ENCODE peak calls at places on chromosome 20, in four cellular contexts. T, V, Z and K are unnamed samples.

GRCh38 chr20:62769346-62770071 is 26.8 kb upstream of the MRGBP start:
- DNase-seq in T (no peak), Z (no peak), V (no peak), K (no peak)

GRCh38 chr20:34215711-34216381 is 25.4 kb upstream of the ASIP start:
- DNase-seq in Z (peak; percentile 25), T (no peak), V (peak; percentile 83), K (peak; percentile 70)

GRCh38 chr20:23245553-23246128 is 105.0 kb upstream of the NXT1 start:
- DNase-seq in Z (peak; percentile 69), V (peak; percentile 71), T (peak; percentile 48), K (peak; percentile 82)

GRCh38 chr20:19120569-19120968 is 91.9 kb upstream of the SLC24A3 start:
- DNase-seq in T (no peak), V (no peak), Z (no peak), K (no peak)

GRCh38 chr20:5772704-5773103 is 22.5 kb downstream of the SHLD1 start:
- DNase-seq in Z (no peak), T (no peak), V (no peak), K (no peak)

GRCh38 chr20:41249781-41250281 is 67.7 kb downstream of the ZHX3 start:
- DNase-seq in T (no peak), Z (no peak), V (peak; percentile 58), K (no peak)

GRCh38 chr20:34547844-34548613 is 10.5 kb upstream of the MAP1LC3A start:
- DNase-seq in T (no peak), V (no peak), Z (no peak), K (no peak)

GRCh38 chr20:61588356-61589054 is 336.4 kb downstream of the CDH4 start:
- DNase-seq in V (no peak), Z (no peak), T (no peak), K (no peak)

GRCh38 chr20:47315339-47315662 is 41.2 kb downstream of the ZMYND8 start:
- DNase-seq in V (no peak), Z (no peak), T (no peak), K (no peak)

GRCh38 chr20:38452880-38453624 is 17.9 kb upstream of the SNHG17 start:
- DNase-seq in T (no peak), Z (no peak), V (peak; percentile 93), K (no peak)

GRCh38 chr20:47480239-47480638 is 21.4 kb upstream of the NCOA3 start:
- DNase-seq in V (no peak), Z (no peak), T (no peak), K (no peak)

GRCh38 chr20:47781631-47782030 is 3.6 kb downstream of the SULF2 start:
- DNase-seq in V (no peak), T (no peak), Z (no peak), K (no peak)

GRCh38 chr20:14924433-14924832 is 587.0 kb upstream of the FLRT3 start:
- DNase-seq in Z (no peak), T (no peak), V (no peak), K (no peak)

GRCh38 chr20:44021900-44022299 is 107.2 kb downstream of the TOX2 start:
- DNase-seq in T (no peak), Z (no peak), V (no peak), K (no peak)

GRCh38 chr20:32247957-32248497 is 29.4 kb upstream of the KIF3B start:
- DNase-seq in T (no peak), V (no peak), Z (no peak), K (no peak)

GRCh38 chr20:25038103-25038410 is 19.9 kb downstream of the ACSS1 start:
- DNase-seq in T (no peak), Z (no peak), V (no peak), K (no peak)

GRCh38 chr20:33277471-33278441 is 5.3 kb upstream of the BPIFB1 start:
- DNase-seq in Z (no peak), V (no peak), T (no peak), K (no peak)

GRCh38 chr20:5513975-5514516 is 197.3 kb upstream of the PROKR2 start:
- DNase-seq in V (no peak), T (no peak), Z (no peak), K (no peak)

GRCh38 chr20:59007758-59008511 is 881 bp upstream of the CTSZ start:
- DNase-seq in V (peak; percentile 55), Z (peak; percentile 80), T (peak; percentile 60), K (peak; percentile 78)

GRCh38 chr20:59013031-59013951 is 5.9 kb upstream of the TUBB1 start:
- DNase-seq in V (no peak), Z (no peak), T (no peak), K (no peak)

GRCh38 chr20:59008715-59009336 is 1.8 kb upstream of the CTSZ start:
- DNase-seq in V (no peak), T (no peak), Z (no peak), K (no peak)

GRCh38 chr20:59010995-59011873 is 4.2 kb upstream of the CTSZ start:
- DNase-seq in V (peak; percentile 82), Z (no peak), T (no peak), K (no peak)

DNA sequence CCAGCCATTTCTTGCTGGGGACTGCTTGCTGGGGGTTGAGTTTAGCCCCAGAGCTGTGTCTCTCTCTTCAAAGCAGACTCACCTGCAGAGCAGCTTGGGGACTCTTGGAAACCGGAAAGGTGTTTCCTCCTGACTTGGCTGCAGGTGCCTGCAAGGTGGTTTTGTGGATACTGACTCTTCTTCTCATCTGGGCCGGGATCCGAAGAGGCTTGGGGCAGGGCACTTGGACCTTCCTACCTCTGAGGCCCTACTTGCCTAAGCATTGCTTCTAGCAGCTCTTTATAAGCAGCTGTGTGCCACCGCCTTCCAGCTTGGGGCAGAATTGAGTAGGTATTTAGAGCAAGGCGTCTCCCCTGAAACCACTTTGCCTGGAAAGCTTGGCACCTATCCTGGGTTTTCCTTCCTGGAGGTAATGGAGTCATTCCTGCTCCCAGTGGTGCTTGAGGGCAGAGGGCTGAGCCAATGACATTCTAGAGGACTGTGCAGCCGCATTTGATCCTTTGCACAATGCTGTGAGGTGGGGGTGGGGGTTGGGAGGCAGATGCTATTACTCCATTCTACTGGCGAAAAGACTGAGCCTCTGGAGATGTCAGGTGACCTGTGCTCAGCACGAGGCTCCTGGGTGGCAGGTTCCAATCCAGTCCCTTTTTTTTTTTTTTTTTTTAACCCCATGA is 3.4 kb upstream of the CTSZ start:
- DNase-seq in V (no peak), Z (no peak), T (no peak), K (no peak)
- TF ChIP-seq SPI1 in V (no peak), Z (no peak), T (no peak), K (no peak)

DNA sequence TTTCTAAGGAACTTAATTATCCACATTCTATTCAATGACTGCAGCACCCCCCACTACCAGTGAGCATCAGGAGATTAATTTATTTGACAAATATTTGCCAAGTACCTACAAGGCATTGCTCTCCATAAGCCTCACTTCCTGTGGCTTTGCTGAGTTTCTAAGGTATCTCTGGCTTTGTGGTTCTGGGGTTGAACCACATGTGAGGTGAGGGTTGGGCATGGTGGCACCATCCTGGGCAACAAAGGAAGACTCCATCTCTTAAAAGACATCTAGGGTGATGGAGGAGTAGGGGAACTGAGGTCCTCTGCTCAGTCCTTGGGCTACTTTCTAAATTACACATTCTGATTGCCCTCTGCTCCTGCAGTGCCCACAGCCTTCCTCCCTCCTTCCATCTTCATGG is 25.5 kb upstream of the WFDC2 start:
- DNase-seq in V (no peak), Z (no peak), T (no peak), K (no peak)
- TF ChIP-seq SPI1 in V (no peak), Z (no peak), T (no peak), K (no peak)

DNA sequence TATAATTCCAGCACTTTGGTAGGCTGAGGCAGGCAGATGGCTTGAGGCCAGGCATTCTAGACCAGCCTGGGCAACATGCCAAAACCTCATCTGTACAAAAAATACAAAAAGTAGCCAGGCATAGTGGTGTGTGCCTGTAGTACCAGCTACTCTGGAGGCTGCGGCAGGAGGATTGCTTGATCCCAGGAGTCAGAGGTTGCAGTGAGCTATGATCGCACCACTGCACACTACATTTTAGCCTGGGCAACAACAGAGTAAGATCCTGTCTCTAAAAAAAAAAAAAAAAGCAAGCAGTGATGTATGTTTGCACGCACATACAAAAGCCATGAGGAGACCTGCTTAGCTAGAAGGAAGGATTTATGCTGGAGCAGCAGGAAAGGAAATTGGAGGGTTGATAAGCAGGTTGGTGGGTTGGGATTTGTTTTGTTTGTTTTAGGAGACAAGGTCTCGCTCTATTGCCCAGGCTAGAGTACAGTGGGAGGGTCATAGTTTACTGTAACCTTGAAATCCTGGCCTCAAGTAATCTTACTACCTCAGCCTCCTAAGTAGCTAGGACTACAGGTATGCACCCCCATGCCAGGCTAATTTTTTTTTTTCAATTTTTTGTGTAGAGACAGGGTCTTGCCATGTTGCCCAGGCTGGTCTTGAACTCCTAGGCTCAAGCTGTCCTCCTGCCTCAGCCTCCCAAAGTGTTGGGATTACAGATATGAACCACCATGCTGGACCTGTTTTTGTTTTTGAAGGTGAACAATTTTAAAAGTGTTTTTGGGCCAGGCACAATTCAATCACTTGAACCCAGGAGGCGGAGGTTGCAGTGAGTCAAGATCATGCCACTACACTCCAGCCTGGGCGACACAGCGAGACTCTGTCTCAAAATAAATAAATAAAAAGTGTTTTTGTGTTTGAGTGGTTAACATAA is 4.0 kb downstream of the ZSWIM3 start:
- DNase-seq in Z (no peak), T (no peak), V (peak; percentile 45), K (no peak)
- TF ChIP-seq SPI1 in Z (no peak), T (no peak), V (no peak), K (no peak)

GRCh38 chr20:2112910-2113309 is 11.3 kb downstream of the STK35 start:
- DNase-seq in V (no peak), T (peak; percentile 27), Z (no peak), K (no peak)

GRCh38 chr20:2108498-2108897 is 6.9 kb downstream of the STK35 start:
- DNase-seq in Z (no peak), T (peak; percentile 44), V (no peak), K (no peak)

GRCh38 chr20:2104236-2104635 is 2.6 kb downstream of the STK35 start:
- DNase-seq in T (no peak), V (no peak), Z (no peak), K (no peak)

GRCh38 chr20:2109425-2110210 is 8.0 kb downstream of the STK35 start:
- DNase-seq in T (no peak), V (peak; percentile 55), Z (no peak), K (no peak)

GRCh38 chr20:2108987-2109386 is 7.4 kb downstream of the STK35 start:
- DNase-seq in T (no peak), Z (no peak), V (no peak), K (no peak)
- TF ChIP-seq SPI1 in T (no peak), Z (no peak), V (no peak), K (no peak)

GRCh38 chr20:39611901-39612300 is 649.8 kb downstream of the DHX35 start:
- DNase-seq in V (no peak), T (no peak), Z (no peak), K (no peak)
- TF ChIP-seq SPI1 in V (no peak), T (no peak), Z (no peak), K (no peak)

GRCh38 chr20:51531712-51532456 is 10.6 kb downstream of the NFATC2 start:
- DNase-seq in Z (no peak), V (no peak), T (no peak), K (no peak)

GRCh38 chr20:51531141-51531710 is 11.3 kb downstream of the NFATC2 start:
- DNase-seq in V (no peak), Z (no peak), T (no peak), K (no peak)

GRCh38 chr20:51529027-51529749 is 13.3 kb downstream of the NFATC2 start:
- DNase-seq in T (no peak), Z (no peak), V (peak; percentile 71), K (no peak)

GRCh38 chr20:51528263-51529026 is 14.1 kb downstream of the NFATC2 start:
- DNase-seq in Z (no peak), T (no peak), V (no peak), K (no peak)

DNA sequence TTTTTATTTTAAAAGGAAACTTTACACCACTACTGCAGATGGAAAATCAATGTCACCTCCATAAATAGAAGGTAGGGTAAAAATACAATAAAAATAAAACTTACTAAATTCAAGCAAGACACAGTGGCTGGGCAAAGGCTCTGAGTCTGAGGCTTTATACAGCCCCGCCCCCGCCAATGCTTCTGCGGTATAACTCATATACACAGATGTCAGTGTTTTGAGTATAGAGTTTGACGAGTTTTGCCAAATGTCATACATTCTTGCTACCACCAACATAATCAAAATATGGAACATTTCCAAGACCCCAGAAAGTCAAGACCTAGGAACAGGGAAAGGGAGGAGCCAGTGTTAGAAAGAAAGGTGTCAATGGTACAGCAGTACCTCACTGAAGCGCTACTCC is 12.8 kb downstream of the NFATC2 start:
- DNase-seq in V (peak; percentile 46), T (no peak), Z (no peak), K (no peak)
- TF ChIP-seq SPI1 in V (no peak), T (no peak), Z (no peak), K (no peak)